ENCODE peak calls at places on chromosomes 6 and 20, in ten cellular contexts. K, R, H, O, Y, T, N, L, S and Z are unnamed samples.

GRCh38 chr6:35370124-35370741 is 27.9 kb downstream of the PPARD start:
- DNase-seq in K (no peak), R (peak), H (peak), O (peak), Y (peak), T (peak), N (peak), L (peak), S (no peak), Z (no peak)

GRCh38 chr6:142207265-142207877 is 60.3 kb downstream of the VTA1 start:
- DNase-seq in K (peak), R (peak), H (peak), O (peak), Y (no peak), T (peak), N (peak), L (peak), S (peak), Z (peak)

GRCh38 chr6:138226011-138226410 is 7.7 kb upstream of the PBOV1 start:
- DNase-seq in K (no peak), R (no peak), H (no peak), O (peak), Y (no peak), T (no peak), N (no peak), L (no peak), S (no peak), Z (no peak)

GRCh38 chr6:5190467-5190866 is 70.3 kb downstream of the LYRM4 start:
- DNase-seq in K (no peak), R (peak), H (peak), O (no peak), Y (peak), T (no peak), N (no peak), L (no peak), S (no peak), Z (no peak)

GRCh38 chr6:167975449-167975848 is 22.0 kb upstream of the KIF25 start:
- DNase-seq in K (no peak), R (no peak), H (no peak), O (no peak), Y (no peak), T (no peak), N (no peak), L (no peak), S (no peak), Z (no peak)

GRCh38 chr6:42224222-42225042 is 6.8 kb upstream of the MRPS10 start:
- DNase-seq in K (no peak), R (peak), H (peak), O (no peak), Y (peak), T (no peak), N (no peak), L (no peak), S (no peak), Z (no peak)

GRCh38 chr6:50681213-50681824 is 32.0 kb upstream of the TFAP2D start:
- DNase-seq in K (no peak), R (no peak), H (no peak), O (no peak), Y (no peak), T (no peak), N (no peak), L (no peak), S (no peak), Z (no peak)

GRCh38 chr20:40486297-40486696 is 202.7 kb downstream of the MAFB start:
- DNase-seq in K (no peak), R (no peak), H (no peak), O (no peak), Y (no peak), T (no peak), N (no peak), L (no peak), S (no peak), Z (no peak)

GRCh38 chr6:20919677-20920385 is 385.6 kb downstream of the CDKAL1 start:
- DNase-seq in K (no peak), R (peak), H (no peak), O (no peak), Y (no peak), T (no peak), N (no peak), L (no peak), S (no peak), Z (no peak)

GRCh38 chr20:4043329-4043728 is 28.0 kb upstream of the RNF24 start:
- DNase-seq in K (no peak), R (no peak), H (no peak), O (no peak), Y (no peak), T (no peak), N (no peak), L (no peak), S (no peak), Z (no peak)

GRCh38 chr20:64103871-64104666 is 3.3 kb downstream of the NPBWR2 start:
- DNase-seq in K (no peak), R (no peak), H (no peak), O (peak), Y (peak), T (no peak), N (peak), L (no peak), S (no peak), Z (peak)

GRCh38 chr6:123393333-123393732 is 243.4 kb downstream of the TRDN start:
- DNase-seq in K (no peak), R (no peak), H (peak), O (no peak), Y (no peak), T (no peak), N (no peak), L (no peak), S (no peak), Z (no peak)

GRCh38 chr20:16125810-16126209 is 447.4 kb downstream of the KIF16B start:
- DNase-seq in K (no peak), R (no peak), H (no peak), O (no peak), Y (no peak), T (peak), N (no peak), L (no peak), S (no peak), Z (no peak)

GRCh38 chr6:157613011-157613522 is 210.0 kb upstream of the SNX9 start:
- DNase-seq in K (no peak), R (peak), H (peak), O (no peak), Y (peak), T (no peak), N (no peak), L (no peak), S (no peak), Z (no peak)

GRCh38 chr20:33791021-33791420 is 20.1 kb upstream of the CHMP4B start:
- DNase-seq in K (no peak), R (no peak), H (no peak), O (no peak), Y (no peak), T (no peak), N (no peak), L (no peak), S (no peak), Z (no peak)

GRCh38 chr20:47479506-47479905 is 22.2 kb upstream of the NCOA3 start:
- DNase-seq in K (no peak), R (no peak), H (no peak), O (no peak), Y (no peak), T (no peak), N (no peak), L (no peak), S (no peak), Z (no peak)

GRCh38 chr20:47480705-47481104 is 21.0 kb upstream of the NCOA3 start:
- DNase-seq in K (no peak), R (no peak), H (no peak), O (no peak), Y (no peak), T (no peak), N (no peak), L (no peak), S (no peak), Z (no peak)

GRCh38 chr20:47480239-47480638 is 21.4 kb upstream of the NCOA3 start:
- DNase-seq in K (no peak), R (no peak), H (no peak), O (no peak), Y (no peak), T (no peak), N (no peak), L (no peak), S (no peak), Z (no peak)

GRCh38 chr20:47482705-47483104 is 19.0 kb upstream of the NCOA3 start:
- DNase-seq in K (no peak), R (no peak), H (no peak), O (no peak), Y (no peak), T (no peak), N (no peak), L (no peak), S (no peak), Z (no peak)

GRCh38 chr20:47481330-47482216 is 20.1 kb upstream of the NCOA3 start:
- DNase-seq in K (no peak), R (no peak), H (no peak), O (no peak), Y (no peak), T (no peak), N (no peak), L (no peak), S (no peak), Z (no peak)
- H3K4me3 ChIP-seq in K (no peak), R (no peak), H (no peak), O (no peak), Y (no peak), T (no peak), N (no peak), L (no peak), S (no peak), Z (no peak)

DNA sequence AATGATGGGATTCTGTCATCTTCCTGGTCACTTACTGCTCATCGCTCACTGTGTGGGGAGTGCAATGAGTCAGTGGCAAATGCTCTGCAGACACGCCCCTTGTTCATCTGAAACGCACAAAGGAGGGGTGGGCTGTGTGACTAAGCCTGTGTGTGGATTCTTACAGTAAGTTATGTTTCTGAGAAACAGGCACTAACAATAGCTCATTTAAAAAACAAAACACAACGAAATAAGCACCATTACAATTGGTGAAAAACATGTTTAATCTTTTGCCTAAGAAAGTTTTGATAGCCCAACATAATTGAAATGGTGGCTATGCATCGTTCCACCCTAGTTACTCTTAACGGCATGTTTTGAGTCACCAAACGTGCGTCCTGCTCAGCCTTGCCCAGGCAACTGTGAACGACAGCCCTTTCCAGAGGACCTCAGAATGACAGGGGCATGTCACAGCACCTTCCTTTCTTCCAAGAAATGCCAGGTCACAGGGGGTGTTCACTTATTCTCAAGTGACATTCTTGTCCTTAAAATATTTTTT is 118.4 kb upstream of the SGK1 start:
- DNase-seq in K (no peak), R (peak), H (peak), O (peak), Y (peak), T (peak), N (peak), L (no peak), S (no peak), Z (no peak)
- H3K4me3 ChIP-seq in K (no peak), R (peak), H (no peak), O (peak), Y (peak), T (peak), N (no peak), L (no peak), S (no peak), Z (no peak)

GRCh38 chr6:128519931-128520435 is 416 bp downstream of the PTPRK start:
- DNase-seq in K (no peak), R (no peak), H (no peak), O (peak), Y (no peak), T (peak), N (peak), L (no peak), S (no peak), Z (peak)
- H3K4me3 ChIP-seq in K (peak), R (peak), H (peak), O (peak), Y (peak), T (peak), N (peak), L (peak), S (peak), Z (peak)

DNA sequence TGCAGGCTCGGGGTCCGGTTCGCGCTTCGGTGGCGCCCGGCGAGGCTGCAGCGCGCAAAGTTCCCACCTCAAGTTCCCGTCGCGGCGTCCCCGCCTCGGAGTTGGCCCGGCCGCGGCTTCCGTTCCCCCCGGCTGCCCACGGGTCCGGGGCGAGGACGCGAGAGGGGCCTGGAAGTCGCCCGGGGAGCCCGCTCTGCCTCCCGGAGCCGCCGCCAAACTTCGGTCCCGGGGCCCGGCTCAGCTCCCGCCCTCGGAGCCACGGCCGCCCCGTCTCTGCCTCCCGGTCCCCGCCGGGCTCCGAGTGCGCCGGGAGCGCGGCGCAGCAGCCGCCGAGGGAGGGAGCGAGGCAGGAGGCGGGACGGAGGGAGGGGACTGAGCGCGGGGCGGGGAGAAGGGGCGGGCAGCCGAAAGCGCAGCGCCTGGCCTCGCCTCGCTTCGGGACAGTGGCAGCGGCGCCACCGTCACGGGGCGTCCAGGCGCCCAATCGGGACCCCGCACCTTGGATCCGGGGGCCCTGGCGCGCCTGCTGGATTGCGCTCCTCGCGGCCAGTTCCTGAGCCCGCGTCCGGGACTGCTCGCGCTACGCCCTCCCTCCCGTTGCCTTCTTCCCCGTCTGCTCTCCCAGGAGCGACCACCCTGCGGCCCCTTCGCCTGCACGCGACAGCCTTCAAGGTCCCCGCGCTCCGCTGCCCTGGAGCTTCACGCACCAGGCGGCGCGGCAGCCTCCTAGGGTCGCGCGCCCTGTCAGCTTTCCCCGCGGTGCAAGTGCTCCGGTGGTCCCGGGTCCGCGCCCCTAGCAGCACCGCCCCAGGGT is at the start of gene KCNG1:
- DNase-seq in K (peak), R (peak), H (peak), O (peak), Y (no peak), T (peak), N (peak), L (peak), S (peak), Z (peak)
- H3K4me3 ChIP-seq in K (peak), R (peak), H (peak), O (peak), Y (no peak), T (peak), N (peak), L (peak), S (no peak), Z (peak)

DNA sequence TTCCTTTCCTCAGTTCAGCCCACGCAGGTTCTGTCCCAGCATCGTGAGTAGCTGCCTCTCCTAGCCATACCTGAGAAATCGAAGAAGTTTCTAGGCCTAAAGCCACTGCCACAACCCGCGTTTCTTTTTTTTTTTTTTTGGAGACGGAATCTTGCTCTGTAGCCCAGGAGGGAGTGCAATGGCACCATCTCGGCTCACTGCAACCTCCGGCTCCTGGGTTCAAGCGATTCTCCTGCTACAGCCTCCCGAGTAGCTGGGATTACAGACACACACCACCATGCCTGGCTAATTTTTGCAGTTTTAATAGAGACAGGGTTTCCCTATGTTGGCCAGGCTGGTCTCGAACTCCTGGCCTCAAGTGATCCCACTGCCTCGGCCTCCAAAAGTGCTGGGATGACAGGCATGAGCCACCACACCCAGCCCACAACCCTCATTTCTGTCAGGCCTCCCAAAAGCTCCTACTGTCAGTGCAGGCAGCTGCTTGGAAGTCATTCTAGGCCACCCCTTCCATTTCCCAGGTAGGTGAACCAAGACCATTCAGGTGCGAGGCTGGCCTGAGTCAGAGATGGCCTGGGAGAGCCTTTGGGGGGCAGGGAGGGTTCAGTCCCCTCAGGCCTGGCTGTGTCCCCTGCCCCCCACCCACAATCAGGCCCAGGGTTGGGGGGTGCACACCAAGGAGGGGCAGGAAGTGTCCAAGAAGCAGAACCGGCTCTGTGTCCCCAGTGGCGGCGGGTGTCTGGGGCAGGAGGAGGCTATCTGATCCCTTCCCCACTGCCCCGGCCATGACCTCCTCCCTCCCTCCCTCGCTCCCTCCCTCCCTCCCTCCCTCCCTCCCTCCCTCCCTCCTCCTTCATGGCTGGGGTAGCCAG is 47.2 kb downstream of the NOL4L start:
- DNase-seq in K (peak), R (no peak), H (no peak), O (no peak), Y (peak), T (no peak), N (peak), L (no peak), S (peak), Z (peak)
- H3K4me3 ChIP-seq in K (no peak), R (no peak), H (no peak), O (no peak), Y (peak), T (no peak), N (no peak), L (peak), S (no peak), Z (no peak)

GRCh38 chr20:62624325-62624690 is 18.0 kb upstream of the SLCO4A1 start:
- DNase-seq in K (no peak), R (no peak), H (no peak), O (no peak), Y (no peak), T (no peak), N (no peak), L (peak), S (peak), Z (peak)
- H3K4me3 ChIP-seq in K (no peak), R (no peak), H (no peak), O (no peak), Y (peak), T (no peak), N (no peak), L (peak), S (no peak), Z (no peak)